ENCODE peak calls at places on chromosome 6, in four cellular contexts. O is WTC11, X is K562, E is HepG2. J is an unnamed sample.

GRCh38 chr6:154650351-154650750 is 82.9 kb upstream of the SCAF8 start:
- DNase-seq in O (no peak), X (no peak), E (no peak), J (no peak)

GRCh38 chr6:167974644-167975344 is 22.7 kb upstream of the KIF25 start:
- DNase-seq in O (no peak), X (no peak), E (no peak), J (no peak)

GRCh38 chr6:134594881-134595280 is 277.0 kb upstream of the SGK1 start:
- DNase-seq in O (no peak), X (no peak), E (no peak), J (no peak)

GRCh38 chr6:104019075-104019474 is 840.6 kb downstream of the HACE1 start:
- DNase-seq in O (no peak), X (no peak), E (no peak), J (no peak)

GRCh38 chr6:107862383-107862782 is 38.3 kb upstream of the SCML4 start:
- DNase-seq in O (no peak), X (no peak), E (no peak), J (no peak)

GRCh38 chr6:84077645-84078044 is 44.1 kb downstream of the MRAP2 start:
- DNase-seq in O (no peak), X (no peak), E (no peak), J (no peak)

GRCh38 chr6:151390276-151391020 is 911 bp downstream of the ZBTB2 start:
- DNase-seq in O (peak; percentile 96), X (peak; percentile 97), E (peak; percentile 99), J (peak; percentile 96)

GRCh38 chr6:125753218-125753936 is 3.9 kb downstream of the HEY2 start:
- DNase-seq in O (no peak), X (no peak), E (peak; percentile 33), J (no peak)

GRCh38 chr6:32045811-32046449 is 7.7 kb downstream of the CYP21A2 start:
- DNase-seq in O (no peak), X (peak; percentile 52), E (no peak), J (no peak)

GRCh38 chr6:74167951-74168350 is 471.9 kb downstream of the CD109 start:
- DNase-seq in O (no peak), X (no peak), E (no peak), J (no peak)

GRCh38 chr6:142300758-142301251 is 1.0 kb upstream of the ADGRG6 start:
- DNase-seq in O (no peak), X (no peak), E (peak; percentile 52), J (peak; percentile 15)

GRCh38 chr6:110518281-110518623 is 41.8 kb upstream of the SLC22A16 start:
- DNase-seq in O (no peak), X (peak; percentile 17), E (peak; percentile 34), J (peak; percentile 76)

GRCh38 chr6:111793711-111794111 is 79.5 kb downstream of the FYN start:
- DNase-seq in O (no peak), X (no peak), E (peak; percentile 86), J (no peak)

GRCh38 chr6:42808492-42809483 is 26.9 kb downstream of the BICRAL start:
- DNase-seq in O (no peak), X (no peak), E (no peak), J (no peak)

GRCh38 chr6:111844921-111845320 is 28.3 kb downstream of the FYN start:
- DNase-seq in O (peak; percentile 56), X (no peak), E (peak; percentile 32), J (no peak)

GRCh38 chr6:144909753-144910280 is 624.7 kb downstream of the UTRN start:
- DNase-seq in O (no peak), X (no peak), E (no peak), J (no peak)

GRCh38 chr6:156953478-156954146 is 176.4 kb downstream of the ARID1B start:
- DNase-seq in O (no peak), X (peak; percentile 51), E (peak; percentile 95), J (peak; percentile 85)

GRCh38 chr6:109713097-109713496 is 22.0 kb downstream of the FIG4 start:
- DNase-seq in O (no peak), X (no peak), E (no peak), J (no peak)

GRCh38 chr6:167056370-167056769 is 57.2 kb downstream of the CEP43 start:
- DNase-seq in O (no peak), X (no peak), E (no peak), J (no peak)

GRCh38 chr6:168469198-168469943 is 28.4 kb downstream of the SMOC2 start:
- DNase-seq in O (no peak), X (no peak), E (no peak), J (no peak)

GRCh38 chr6:34460796-34461507 is 4.9 kb upstream of the PACSIN1 start:
- DNase-seq in O (no peak), X (no peak), E (no peak), J (no peak)

GRCh38 chr6:169225887-169226286 is 27.8 kb downstream of the THBS2 start:
- DNase-seq in O (no peak), X (no peak), E (no peak), J (no peak)

GRCh38 chr6:154842828-154843227 is 109.6 kb downstream of the SCAF8 start:
- DNase-seq in O (no peak), X (no peak), E (no peak), J (no peak)

GRCh38 chr6:112037783-112038216 is 16.1 kb upstream of the CCN6 start:
- DNase-seq in O (no peak), X (no peak), E (no peak), J (no peak)

GRCh38 chr6:52233975-52234823 is 10.1 kb downstream of the IL17F start:
- DNase-seq in O (peak; percentile 50), X (peak; percentile 22), E (peak; percentile 68), J (peak; percentile 83)

GRCh38 chr6:55941713-55942112 is 66.3 kb upstream of the BMP5 start:
- DNase-seq in O (no peak), X (no peak), E (no peak), J (no peak)

GRCh38 chr6:151087861-151088598 is 151.7 kb upstream of the AKAP12 start:
- DNase-seq in O (no peak), X (peak; percentile 58), E (peak; percentile 21), J (no peak)

GRCh38 chr6:170290306-170291128 is at the start of gene DLL1:
- DNase-seq in O (peak; percentile 86), X (no peak), E (no peak), J (peak; percentile 66)

GRCh38 chr6:13357551-13358075 is 29.3 kb upstream of the TBC1D7 start:
- DNase-seq in O (peak; percentile 28), X (no peak), E (no peak), J (no peak)

GRCh38 chr6:135995160-135995898 is 143.8 kb downstream of the PDE7B start:
- DNase-seq in O (no peak), X (no peak), E (no peak), J (no peak)

GRCh38 chr6:119533603-119534279 is 184.2 kb upstream of the MAN1A1 start:
- DNase-seq in O (no peak), X (no peak), E (no peak), J (no peak)
- TF ChIP-seq ELF4 in O (no peak), X (no peak), E (no peak), J (no peak)

GRCh38 chr6:41093729-41094128 is 21.0 kb downstream of the NFYA start:
- DNase-seq in O (no peak), X (no peak), E (no peak), J (no peak)

GRCh38 chr6:41090841-41091761 is 18.3 kb downstream of the NFYA start:
- DNase-seq in O (no peak), X (no peak), E (no peak), J (no peak)

GRCh38 chr6:41088451-41088850 is 15.7 kb downstream of the NFYA start:
- DNase-seq in O (no peak), X (no peak), E (no peak), J (no peak)

GRCh38 chr6:41097467-41098090 is 24.8 kb downstream of the NFYA start:
- DNase-seq in O (no peak), X (no peak), E (no peak), J (no peak)

DNA sequence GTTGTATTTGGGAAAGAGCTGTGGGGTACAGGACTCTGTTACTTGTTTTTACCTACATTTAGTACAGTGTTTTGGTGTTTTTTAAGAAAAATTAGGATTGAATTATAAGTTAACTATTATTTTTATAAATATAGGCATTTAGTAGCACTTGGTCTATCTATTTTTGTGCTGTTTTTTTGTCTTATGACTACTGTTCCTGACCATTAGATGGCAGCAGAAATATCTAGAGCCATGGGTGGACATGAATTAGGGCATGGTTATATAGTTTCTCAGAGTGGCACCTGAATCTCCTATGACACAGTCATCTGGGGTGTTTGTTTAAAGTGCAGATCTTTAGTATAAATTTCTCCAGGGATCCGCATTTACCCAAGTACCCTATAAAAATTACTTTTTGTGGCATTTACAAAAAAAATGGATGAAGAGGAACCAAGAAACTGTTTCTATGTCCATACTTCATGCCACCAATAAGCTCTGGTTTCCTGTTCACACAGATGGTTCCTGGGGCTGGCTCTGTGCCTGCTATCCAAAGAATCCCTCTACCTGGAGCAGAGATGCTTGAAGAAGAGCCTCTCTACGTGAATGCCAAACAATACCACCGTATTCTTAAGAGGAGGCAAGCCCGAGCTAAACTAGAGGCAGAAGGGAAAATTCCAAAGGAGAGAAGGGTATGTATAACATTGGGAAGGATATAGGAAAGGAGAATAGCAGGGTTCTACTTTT is 19.8 kb downstream of the NFYA start:
- DNase-seq in O (no peak), X (peak; percentile 27), E (peak; percentile 41), J (peak; percentile 15)
- TF ChIP-seq ELF4 in O (no peak), X (no peak), E (no peak), J (no peak)

GRCh38 chr6:127118505-127119360 is at the start of gene RSPO3:
- DNase-seq in O (peak; percentile 52), X (no peak), E (no peak), J (peak; percentile 32)
- TF ChIP-seq ELF4 in O (no peak), X (no peak), E (no peak), J (no peak)

GRCh38 chr6:87487555-87487954 is 14.8 kb downstream of the SLC35A1 start:
- DNase-seq in O (no peak), X (no peak), E (no peak), J (no peak)
- TF ChIP-seq ELF4 in O (no peak), X (no peak), E (no peak), J (no peak)

GRCh38 chr6:73134588-73134987 is 90.7 kb downstream of the KHDC1L start:
- DNase-seq in O (peak; percentile 96), X (peak; percentile 24), E (peak; percentile 16), J (peak; percentile 11)
- TF ChIP-seq ELF4 in O (no peak), X (no peak), E (no peak), J (no peak)

GRCh38 chr6:22015944-22016343 is 280.9 kb downstream of the PRL start:
- DNase-seq in O (no peak), X (no peak), E (no peak), J (no peak)

GRCh38 chr6:22020299-22020998 is 276.4 kb downstream of the PRL start:
- DNase-seq in O (no peak), X (no peak), E (no peak), J (no peak)

GRCh38 chr6:22019877-22020276 is 277.0 kb downstream of the PRL start:
- DNase-seq in O (no peak), X (no peak), E (no peak), J (no peak)

DNA sequence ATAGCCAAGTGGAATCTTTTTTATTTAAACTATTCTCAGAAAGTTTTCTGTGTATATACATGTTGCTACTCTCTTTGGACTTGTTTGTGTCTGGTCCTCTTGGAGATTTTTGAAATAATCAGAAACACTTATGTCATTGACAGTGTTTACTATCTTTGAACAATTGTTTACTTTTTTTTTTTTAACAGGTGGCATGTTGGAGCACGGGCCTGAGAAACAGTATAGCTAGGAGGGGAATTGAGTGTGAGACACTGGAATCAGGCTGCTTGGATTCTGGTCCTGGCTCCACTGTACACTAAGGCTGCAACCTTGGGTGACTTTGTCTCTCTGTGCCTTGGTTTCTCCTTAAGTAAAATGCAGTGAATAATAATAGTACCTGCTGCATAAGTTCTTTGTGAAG is 279.6 kb downstream of the PRL start:
- DNase-seq in O (no peak), X (no peak), E (no peak), J (no peak)
- TF ChIP-seq ELF4 in O (no peak), X (no peak), E (no peak), J (no peak)